ENCODE peak calls at places on chromosome 15, in nine cellular contexts. V, H, T, A, P, G, R, D and Y are unnamed samples.

GRCh38 chr15:48861813-48862431 is 16.0 kb upstream of the EID1 start:
- DNase-seq in P (peak; percentile 70), A (no peak), G (peak; percentile 77), H (peak; percentile 40), V (no peak), T (no peak), D (peak; percentile 79), R (peak; percentile 57), Y (peak; percentile 23)

GRCh38 chr15:101038327-101039003 is 119.3 kb downstream of the LRRK1 start:
- DNase-seq in T (no peak), H (peak; percentile 2), D (no peak), G (no peak), A (no peak), R (no peak), P (no peak), V (no peak), Y (no peak)

GRCh38 chr15:39508536-39508935 is 72.3 kb upstream of the THBS1 start:
- DNase-seq in V (no peak), T (no peak), A (no peak), G (no peak), P (no peak), H (no peak), D (no peak), R (no peak), Y (no peak)

GRCh38 chr15:100190675-100191074 is 151.1 kb downstream of the ADAMTS17 start:
- DNase-seq in R (no peak), G (no peak), P (no peak), D (no peak), V (no peak), H (no peak), T (no peak), A (no peak), Y (no peak)

GRCh38 chr15:23642413-23643044 is 5.1 kb downstream of the MAGEL2 start:
- DNase-seq in A (peak; percentile 63), H (peak; percentile 60), P (peak; percentile 67), G (peak; percentile 35), D (peak; percentile 87), R (peak; percentile 70), V (no peak), T (no peak), Y (no peak)

GRCh38 chr15:62253294-62253693 is 88.2 kb upstream of the C2CD4B start:
- DNase-seq in R (no peak), A (no peak), V (no peak), H (no peak), D (no peak), T (no peak), G (no peak), P (no peak), Y (no peak)

GRCh38 chr15:43534897-43535296 is 17.5 kb downstream of the MAP1A start:
- DNase-seq in V (no peak), A (no peak), D (no peak), P (no peak), T (no peak), H (no peak), R (no peak), G (no peak), Y (no peak)

GRCh38 chr15:28132524-28133275 is 33.6 kb upstream of the OCA2 start:
- DNase-seq in R (no peak), D (no peak), V (no peak), H (no peak), A (no peak), P (no peak), G (no peak), T (no peak), Y (no peak)

GRCh38 chr15:44034933-44035624 is 160.0 kb downstream of the FRMD5 start:
- DNase-seq in P (no peak), H (no peak), G (no peak), A (no peak), R (no peak), V (no peak), D (no peak), T (no peak), Y (peak; percentile 59)

GRCh38 chr15:74365619-74366445 is 1.6 kb downstream of the CYP11A1 start:
- DNase-seq in H (no peak), A (peak; percentile 77), P (peak; percentile 73), T (no peak), R (no peak), D (no peak), G (no peak), V (no peak), Y (no peak)

GRCh38 chr15:88419830-88420229 is 47.4 kb downstream of the MRPL46 start:
- DNase-seq in H (no peak), T (no peak), P (no peak), G (no peak), D (no peak), R (no peak), A (no peak), V (no peak), Y (peak; percentile 9)

GRCh38 chr15:99057020-99057419 is 47.9 kb upstream of the SYNM start:
- DNase-seq in D (no peak), P (peak; percentile 34), G (no peak), V (no peak), A (no peak), T (no peak), H (no peak), R (no peak), Y (no peak)

GRCh38 chr15:47293763-47294162 is 423.5 kb upstream of the SEMA6D start:
- DNase-seq in V (no peak), R (no peak), G (no peak), A (peak; percentile 68), D (no peak), P (no peak), H (peak; percentile 26), T (no peak), Y (peak; percentile 3)

GRCh38 chr15:95556225-95556624 is 774.3 kb upstream of the NR2F2 start:
- DNase-seq in D (no peak), V (no peak), G (no peak), R (no peak), P (no peak), H (no peak), T (no peak), A (no peak), Y (no peak)

GRCh38 chr15:69489101-69489571 is 36.5 kb downstream of the RPLP1 start:
- DNase-seq in G (no peak), A (no peak), D (no peak), R (no peak), H (no peak), V (no peak), P (no peak), T (no peak), Y (no peak)

GRCh38 chr15:84981711-84982300 is at the start of gene PDE8A:
- DNase-seq in R (no peak), G (no peak), P (peak; percentile 62), D (peak; percentile 57), H (no peak), V (no peak), T (peak; percentile 71), A (no peak), Y (no peak)

GRCh38 chr15:29935296-29936020 is 113.2 kb upstream of the TJP1 start:
- DNase-seq in T (no peak), G (no peak), D (peak; percentile 75), A (no peak), V (no peak), P (no peak), R (no peak), H (peak; percentile 48), Y (no peak)

GRCh38 chr15:74906193-74906449 is 530 bp downstream of the FAM219B start:
- DNase-seq in R (peak; percentile 65), T (no peak), P (peak; percentile 62), H (peak; percentile 58), V (no peak), G (no peak), A (no peak), D (no peak), Y (no peak)

GRCh38 chr15:76839173-76839572 is 66.0 kb downstream of the SCAPER start:
- DNase-seq in R (no peak), V (no peak), P (no peak), H (no peak), T (no peak), A (no peak), G (no peak), D (no peak), Y (no peak)

GRCh38 chr15:71596672-71597071 is 213.7 kb upstream of the NR2E3 start:
- DNase-seq in D (no peak), T (no peak), A (peak; percentile 37), H (no peak), R (no peak), G (no peak), P (peak; percentile 16), V (no peak), Y (no peak)

GRCh38 chr15:67548532-67548852 is 6.0 kb downstream of the MAP2K5 start:
- DNase-seq in G (no peak), A (no peak), R (no peak), P (no peak), D (no peak), T (no peak), V (no peak), H (no peak), Y (no peak)

GRCh38 chr15:99631256-99631655 is 65.5 kb downstream of the MEF2A start:
- DNase-seq in P (no peak), R (peak; percentile 51), D (no peak), V (no peak), G (peak; percentile 55), A (no peak), H (no peak), T (no peak), Y (no peak)

GRCh38 chr15:38440353-38441129 is 13.4 kb upstream of the FAM98B start:
- DNase-seq in A (peak; percentile 24), G (peak; percentile 36), H (peak; percentile 39), R (peak; percentile 71), P (peak; percentile 61), V (no peak), D (peak; percentile 83), T (peak; percentile 29), Y (no peak)

GRCh38 chr15:76169013-76169412 is 109.2 kb downstream of the TMEM266 start:
- DNase-seq in A (no peak), T (no peak), P (no peak), R (peak; percentile 42), H (no peak), V (no peak), G (peak; percentile 1), D (peak; percentile 25), Y (no peak)

GRCh38 chr15:93180656-93181055 is 91.6 kb upstream of the RGMA start:
- DNase-seq in V (no peak), T (no peak), H (no peak), P (peak; percentile 14), A (no peak), D (no peak), G (no peak), R (no peak), Y (no peak)

GRCh38 chr15:62450061-62450460 is 285.0 kb upstream of the C2CD4B start:
- DNase-seq in G (no peak), H (no peak), V (no peak), P (no peak), D (no peak), R (no peak), A (no peak), T (no peak), Y (no peak)

GRCh38 chr15:81163961-81164800 is 30.1 kb downstream of the CFAP161 start:
- DNase-seq in R (peak; percentile 48), V (no peak), A (no peak), P (no peak), H (no peak), D (no peak), G (no peak), T (no peak), Y (no peak)

GRCh38 chr15:64599716-64600115 is 139.3 kb downstream of the ZNF609 start:
- DNase-seq in T (no peak), H (no peak), R (no peak), G (no peak), A (no peak), D (no peak), V (no peak), P (no peak), Y (no peak)

GRCh38 chr15:101219441-101219840 is 32.4 kb downstream of the CHSY1 start:
- DNase-seq in H (no peak), A (no peak), P (no peak), V (no peak), G (no peak), T (no peak), R (no peak), D (no peak), Y (no peak)

GRCh38 chr15:98221144-98221543 is 260.6 kb downstream of the ARRDC4 start:
- DNase-seq in D (no peak), A (no peak), G (no peak), T (no peak), V (no peak), P (no peak), R (no peak), H (no peak), Y (no peak)

GRCh38 chr15:91407237-91407889 is 307.3 kb downstream of the SV2B start:
- DNase-seq in R (no peak), A (no peak), V (no peak), D (peak; percentile 21), G (peak; percentile 17), T (no peak), P (no peak), H (no peak), Y (peak; percentile 38)